ENCODE peak calls at places on chromosomes 12 and 14, in nine cellular contexts. One of them, this sample, is unnamed.

GRCh38 chr12:117111386-117112267 is 12.4 kb upstream of the TESC start:
- DNase-seq in fibroblast of lung: no peak
- DNase-seq in IMR-90: no peak
- DNase-seq in T follicular helper cell: no peak
- DNase-seq in iPS-NIHi11: no peak
- DNase-seq in NCI-H187 treated with DMSO at 0.1 percent for 48 hours: peak
- DNase-seq in NCI-H2171: peak
- DNase-seq in sciatic nerve: no peak
- DNase-seq in T-helper 1 cell: no peak
- DNase-seq in this sample: no peak

GRCh38 chr12:119857036-119857435 is 20.1 kb downstream of the CIT start:
- DNase-seq in fibroblast of lung: no peak
- DNase-seq in IMR-90: no peak
- DNase-seq in T follicular helper cell: no peak
- DNase-seq in iPS-NIHi11: no peak
- DNase-seq in NCI-H187 treated with DMSO at 0.1 percent for 48 hours: no peak
- DNase-seq in NCI-H2171: no peak
- DNase-seq in sciatic nerve: no peak
- DNase-seq in T-helper 1 cell: no peak
- DNase-seq in this sample: no peak

GRCh38 chr14:74786916-74787315 is 23.8 kb downstream of the YLPM1 start:
- DNase-seq in fibroblast of lung: no peak
- DNase-seq in IMR-90: no peak
- DNase-seq in T follicular helper cell: no peak
- DNase-seq in iPS-NIHi11: no peak
- DNase-seq in NCI-H187 treated with DMSO at 0.1 percent for 48 hours: no peak
- DNase-seq in NCI-H2171: no peak
- DNase-seq in sciatic nerve: no peak
- DNase-seq in T-helper 1 cell: no peak
- DNase-seq in this sample: no peak

GRCh38 chr12:50162225-50162624 is 4.9 kb downstream of the CERS5 start:
- DNase-seq in fibroblast of lung: peak
- DNase-seq in IMR-90: peak
- DNase-seq in T follicular helper cell: no peak
- DNase-seq in iPS-NIHi11: no peak
- DNase-seq in NCI-H187 treated with DMSO at 0.1 percent for 48 hours: no peak
- DNase-seq in NCI-H2171: no peak
- DNase-seq in sciatic nerve: no peak
- DNase-seq in T-helper 1 cell: no peak
- DNase-seq in this sample: peak

GRCh38 chr12:113030875-113031525 is 25.5 kb upstream of the DTX1 start:
- DNase-seq in fibroblast of lung: peak
- DNase-seq in IMR-90: peak
- DNase-seq in T follicular helper cell: no peak
- DNase-seq in iPS-NIHi11: peak
- DNase-seq in NCI-H187 treated with DMSO at 0.1 percent for 48 hours: peak
- DNase-seq in NCI-H2171: peak
- DNase-seq in sciatic nerve: no peak
- DNase-seq in T-helper 1 cell: peak
- DNase-seq in this sample: peak

GRCh38 chr14:101077511-101078074 is 174.1 kb upstream of the RTL1 start:
- DNase-seq in fibroblast of lung: peak
- DNase-seq in IMR-90: peak
- DNase-seq in T follicular helper cell: no peak
- DNase-seq in iPS-NIHi11: peak
- DNase-seq in NCI-H187 treated with DMSO at 0.1 percent for 48 hours: no peak
- DNase-seq in NCI-H2171: peak
- DNase-seq in sciatic nerve: no peak
- DNase-seq in T-helper 1 cell: no peak
- DNase-seq in this sample: no peak

GRCh38 chr12:27491226-27491625 is 32.8 kb upstream of the PPFIBP1 start:
- DNase-seq in fibroblast of lung: no peak
- DNase-seq in IMR-90: no peak
- DNase-seq in T follicular helper cell: no peak
- DNase-seq in iPS-NIHi11: no peak
- DNase-seq in NCI-H187 treated with DMSO at 0.1 percent for 48 hours: no peak
- DNase-seq in NCI-H2171: no peak
- DNase-seq in sciatic nerve: no peak
- DNase-seq in T-helper 1 cell: no peak
- DNase-seq in this sample: no peak

GRCh38 chr14:90487462-90487861 is 90.6 kb downstream of the CALM1 start:
- DNase-seq in fibroblast of lung: no peak
- DNase-seq in IMR-90: no peak
- DNase-seq in T follicular helper cell: no peak
- DNase-seq in iPS-NIHi11: no peak
- DNase-seq in NCI-H187 treated with DMSO at 0.1 percent for 48 hours: no peak
- DNase-seq in NCI-H2171: no peak
- DNase-seq in sciatic nerve: no peak
- DNase-seq in T-helper 1 cell: no peak
- DNase-seq in this sample: no peak

GRCh38 chr12:8466171-8466692 is 10.5 kb downstream of the CLEC6A start:
- DNase-seq in fibroblast of lung: no peak
- DNase-seq in IMR-90: no peak
- DNase-seq in T follicular helper cell: no peak
- DNase-seq in iPS-NIHi11: no peak
- DNase-seq in NCI-H187 treated with DMSO at 0.1 percent for 48 hours: no peak
- DNase-seq in NCI-H2171: no peak
- DNase-seq in sciatic nerve: no peak
- DNase-seq in T-helper 1 cell: no peak
- DNase-seq in this sample: no peak

GRCh38 chr12:85866929-85867776 is 6.9 kb upstream of the NTS start:
- DNase-seq in fibroblast of lung: peak
- DNase-seq in IMR-90: peak
- DNase-seq in T follicular helper cell: no peak
- DNase-seq in iPS-NIHi11: peak
- DNase-seq in NCI-H187 treated with DMSO at 0.1 percent for 48 hours: no peak
- DNase-seq in NCI-H2171: peak
- DNase-seq in sciatic nerve: no peak
- DNase-seq in T-helper 1 cell: peak
- DNase-seq in this sample: peak

This sample was measured in HCEC 1CT.